ENCODE peak calls at places on chromosome 6, in six cellular contexts. Y is psoas muscle; N is fibroblast of lung; Q is nephron progenitor cell; K is stimulated activated CD4-positive, alpha-beta T cell treated with anti-CD3 and anti-CD28 coated beads, Interleukin-15, amount 100 ng/mL, for 1 hour; J is NCI-H2029. S is an unnamed sample.

GRCh38 chr6:108559884-108560462 is 744 bp upstream of the FOXO3 start:
- DNase-seq in N (peak), Y (peak), Q (peak), J (peak), K (peak), S (peak)

GRCh38 chr6:168909288-168909687 is 344.4 kb downstream of the THBS2 start:
- DNase-seq in Y (no peak), K (no peak), J (no peak), N (no peak), Q (no peak), S (no peak)

GRCh38 chr6:165893431-165893830 is 230.4 kb upstream of the PDE10A start:
- DNase-seq in Q (no peak), K (no peak), J (no peak), Y (no peak), N (no peak), S (no peak)

GRCh38 chr6:33620158-33620583 is 951 bp upstream of the ITPR3 start:
- DNase-seq in N (peak), Q (peak), J (no peak), Y (no peak), K (no peak), S (no peak)

GRCh38 chr6:3744211-3744900 is 7.2 kb downstream of the PXDC1 start:
- DNase-seq in Q (no peak), N (peak), Y (no peak), J (no peak), K (no peak), S (peak)

GRCh38 chr6:89148016-89148750 is 2.3 kb downstream of the PM20D2 start:
- DNase-seq in N (peak), J (no peak), Q (no peak), Y (no peak), K (no peak), S (no peak)

GRCh38 chr6:56691201-56691595 is 48.5 kb upstream of the DST start:
- DNase-seq in J (no peak), N (no peak), Q (no peak), Y (no peak), K (no peak), S (no peak)

GRCh38 chr6:142653710-142654274 is 291.2 kb downstream of the HIVEP2 start:
- DNase-seq in Q (no peak), J (no peak), N (no peak), K (no peak), Y (no peak), S (no peak)

GRCh38 chr6:7731289-7731688 is 5.4 kb downstream of the BMP6 start:
- DNase-seq in Y (no peak), J (no peak), N (no peak), Q (no peak), K (no peak), S (no peak)

GRCh38 chr6:4224082-4224978 is 89.0 kb upstream of the ECI2 start:
- DNase-seq in Q (no peak), K (no peak), Y (no peak), J (no peak), N (peak), S (no peak)

GRCh38 chr6:121443953-121444590 is 8.6 kb downstream of the GJA1 start:
- DNase-seq in Q (no peak), Y (no peak), K (no peak), N (peak), J (no peak), S (no peak)

GRCh38 chr6:143575840-143576498 is 64.4 kb upstream of the FUCA2 start:
- DNase-seq in Y (no peak), Q (no peak), J (no peak), N (no peak), K (no peak), S (no peak)

GRCh38 chr6:86529635-86530034 is 407.7 kb upstream of the HTR1E start:
- DNase-seq in J (no peak), Y (no peak), N (no peak), Q (no peak), K (no peak), S (no peak)

GRCh38 chr6:32947552-32948465 is 5.1 kb downstream of the HLA-DMA start:
- DNase-seq in Y (no peak), Q (peak), N (peak), J (no peak), K (no peak), S (peak)

GRCh38 chr6:167669870-167670802 is 156.6 kb upstream of the AFDN start:
- DNase-seq in Y (no peak), K (no peak), J (no peak), N (no peak), Q (no peak), S (no peak)

GRCh38 chr6:150857062-150857905 is 8.2 kb upstream of the MTHFD1L start:
- DNase-seq in J (no peak), N (peak), Y (no peak), Q (no peak), K (no peak), S (no peak)

S was measured in glutamatergic neuron.